ENCODE peak calls at places on chromosome 12, in eight cellular contexts. A is colonic mucosa, G is AG04449, F is pancreas, K is fibroblast of mammary gland, X is OCI-LY7, T is thoracic aorta, O is cardiac fibroblast. N is an unnamed sample.

GRCh38 chr12:24821691-24822090 is 127.2 kb downstream of the BCAT1 start:
- DNase-seq in A (no peak), G (no peak), F (no peak), K (peak), X (no peak), T (no peak), O (peak), N (no peak)

GRCh38 chr12:19220205-19220604 is 90.7 kb downstream of the PLEKHA5 start:
- DNase-seq in A (no peak), G (no peak), F (no peak), K (peak), X (no peak), T (no peak), O (peak), N (no peak)

GRCh38 chr12:33794954-33795353 is 227.3 kb upstream of the ALG10 start:
- DNase-seq in A (no peak), G (no peak), F (no peak), K (no peak), X (no peak), T (no peak), O (no peak), N (no peak)

GRCh38 chr12:46523446-46523845 is 150.9 kb upstream of the SLC38A2 start:
- DNase-seq in A (no peak), G (no peak), F (no peak), K (peak), X (no peak), T (no peak), O (no peak), N (no peak)

GRCh38 chr12:70176290-70176689 is 66.9 kb upstream of the CNOT2 start:
- DNase-seq in A (no peak), G (no peak), F (no peak), K (no peak), X (no peak), T (no peak), O (no peak), N (no peak)

GRCh38 chr12:19410211-19410610 is 29.1 kb upstream of the AEBP2 start:
- DNase-seq in A (no peak), G (no peak), F (no peak), K (no peak), X (no peak), T (no peak), O (no peak), N (no peak)

GRCh38 chr12:72271741-72272661 is at the start of gene TRHDE:
- DNase-seq in A (peak), G (no peak), F (peak), K (peak), X (no peak), T (no peak), O (peak), N (no peak)

GRCh38 chr12:93376436-93377251 is 1.1 kb upstream of the NUDT4 start:
- DNase-seq in A (peak), G (no peak), F (no peak), K (peak), X (no peak), T (no peak), O (peak), N (no peak)

GRCh38 chr12:52149651-52150241 is 42.1 kb downstream of the KRT80 start:
- DNase-seq in A (no peak), G (no peak), F (no peak), K (no peak), X (no peak), T (no peak), O (no peak), N (no peak)

GRCh38 chr12:45660330-45660729 is 69.2 kb upstream of the ARID2 start:
- DNase-seq in A (no peak), G (no peak), F (no peak), K (peak), X (no peak), T (no peak), O (peak), N (peak)

GRCh38 chr12:14258468-14258947 is 107.0 kb upstream of the ATF7IP start:
- DNase-seq in A (peak), G (no peak), F (no peak), K (no peak), X (no peak), T (no peak), O (no peak), N (no peak)

GRCh38 chr12:47686645-47687240 is 19.1 kb downstream of the RPAP3 start:
- DNase-seq in A (no peak), G (peak), F (no peak), K (peak), X (peak), T (no peak), O (peak), N (peak)

GRCh38 chr12:24596768-24597388 is 352.0 kb downstream of the BCAT1 start:
- DNase-seq in A (no peak), G (no peak), F (no peak), K (peak), X (peak), T (no peak), O (peak), N (no peak)

GRCh38 chr12:52313926-52314325 is 7.3 kb downstream of the KRT83 start:
- DNase-seq in A (no peak), G (no peak), F (no peak), K (no peak), X (no peak), T (no peak), O (no peak), N (no peak)

GRCh38 chr12:100899301-100899700 is 104.7 kb downstream of the ANO4 start:
- DNase-seq in A (no peak), G (no peak), F (no peak), K (no peak), X (no peak), T (no peak), O (no peak), N (no peak)

GRCh38 chr12:8622681-8623080 is 10.0 kb upstream of the AICDA start:
- DNase-seq in A (no peak), G (no peak), F (no peak), K (no peak), X (no peak), T (no peak), O (no peak), N (no peak)

GRCh38 chr12:68899251-68899771 is 33.7 kb downstream of the CPM start:
- DNase-seq in A (peak), G (peak), F (peak), K (peak), X (no peak), T (no peak), O (peak), N (peak)

GRCh38 chr12:32516230-32516629 is 116.9 kb downstream of the FGD4 start:
- DNase-seq in A (no peak), G (no peak), F (no peak), K (no peak), X (peak), T (no peak), O (no peak), N (no peak)

GRCh38 chr12:40107098-40107802 is 1.4 kb upstream of the SLC2A13 start:
- DNase-seq in A (peak), G (peak), F (peak), K (peak), X (peak), T (peak), O (peak), N (peak)

GRCh38 chr12:110718222-110718908 is 24.3 kb downstream of the PPP1CC start:
- DNase-seq in A (no peak), G (no peak), F (no peak), K (no peak), X (no peak), T (no peak), O (no peak), N (no peak)

GRCh38 chr12:95648990-95649791 is 97.9 kb upstream of the USP44 start:
- DNase-seq in A (peak), G (peak), F (no peak), K (peak), X (no peak), T (no peak), O (peak), N (no peak)

GRCh38 chr12:38614171-38614570 is 291.2 kb downstream of the CPNE8 start:
- DNase-seq in A (no peak), G (no peak), F (no peak), K (no peak), X (no peak), T (no peak), O (no peak), N (no peak)

GRCh38 chr12:93790472-93791152 is 113.4 kb downstream of the CRADD start:
- DNase-seq in A (no peak), G (peak), F (no peak), K (peak), X (no peak), T (no peak), O (peak), N (peak)

GRCh38 chr12:96257550-96258392 is 63.6 kb downstream of the ELK3 start:
- DNase-seq in A (no peak), G (no peak), F (no peak), K (peak), X (peak), T (no peak), O (no peak), N (no peak)

GRCh38 chr12:124898200-124898950 is 16.1 kb downstream of the UBC start:
- DNase-seq in A (peak), G (no peak), F (peak), K (peak), X (peak), T (no peak), O (peak), N (no peak)

GRCh38 chr12:18868673-18869072 is 130.8 kb downstream of the CAPZA3 start:
- DNase-seq in A (no peak), G (no peak), F (no peak), K (peak), X (no peak), T (no peak), O (peak), N (no peak)

GRCh38 chr12:110693731-110694130 is 4.8 kb upstream of the HVCN1 start:
- DNase-seq in A (no peak), G (no peak), F (no peak), K (no peak), X (no peak), T (no peak), O (peak), N (no peak)

GRCh38 chr12:109493090-109493489 is 15.7 kb downstream of the UBE3B start:
- DNase-seq in A (no peak), G (no peak), F (no peak), K (no peak), X (no peak), T (no peak), O (no peak), N (no peak)

GRCh38 chr12:3622021-3622731 is 130.7 kb downstream of the CRACR2A start:
- DNase-seq in A (no peak), G (no peak), F (no peak), K (peak), X (no peak), T (no peak), O (no peak), N (no peak)

GRCh38 chr12:107917912-107918800 is 143.7 kb downstream of the ASCL4 start:
- DNase-seq in A (no peak), G (no peak), F (no peak), K (peak), X (peak), T (no peak), O (peak), N (peak)

GRCh38 chr12:130439250-130439649 is 101.6 kb downstream of the PIWIL1 start:
- DNase-seq in A (no peak), G (no peak), F (no peak), K (no peak), X (no peak), T (no peak), O (no peak), N (no peak)

GRCh38 chr12:110224379-110225304 is 56.4 kb upstream of the ATP2A2 start:
- DNase-seq in A (no peak), G (peak), F (no peak), K (peak), X (no peak), T (no peak), O (peak), N (peak)

GRCh38 chr12:95918194-95918993 is 24.0 kb downstream of the CCDC38 start:
- DNase-seq in A (peak), G (no peak), F (no peak), K (peak), X (peak), T (no peak), O (peak), N (peak)

GRCh38 chr12:1474059-1474537 is 120.3 kb downstream of the FBXL14 start:
- DNase-seq in A (no peak), G (peak), F (no peak), K (peak), X (no peak), T (peak), O (peak), N (peak)

GRCh38 chr12:16272222-16272621 is 5.3 kb downstream of the SLC15A5 start:
- DNase-seq in A (no peak), G (no peak), F (no peak), K (peak), X (no peak), T (no peak), O (no peak), N (no peak)

GRCh38 chr12:9640024-9640423 is 29.5 kb upstream of the CLEC2D start:
- DNase-seq in A (no peak), G (no peak), F (no peak), K (no peak), X (no peak), T (no peak), O (no peak), N (no peak)

GRCh38 chr12:9636150-9636549 is 28.4 kb upstream of the KLRB1 start:
- DNase-seq in A (no peak), G (no peak), F (no peak), K (no peak), X (no peak), T (no peak), O (no peak), N (no peak)

GRCh38 chr12:9635014-9635413 is 27.3 kb upstream of the KLRB1 start:
- DNase-seq in A (no peak), G (no peak), F (no peak), K (no peak), X (no peak), T (no peak), O (no peak), N (no peak)

GRCh38 chr12:9634177-9634803 is 26.6 kb upstream of the KLRB1 start:
- DNase-seq in A (peak), G (no peak), F (no peak), K (peak), X (peak), T (no peak), O (peak), N (no peak)

GRCh38 chr12:9636807-9637206 is 29.1 kb upstream of the KLRB1 start:
- DNase-seq in A (no peak), G (no peak), F (no peak), K (no peak), X (no peak), T (no peak), O (no peak), N (no peak)
- TF ChIP-seq CTCF in A (no peak), G (no peak), F (no peak), K (no peak), X (no peak), T (no peak), O (no peak), N (no peak)

DNA sequence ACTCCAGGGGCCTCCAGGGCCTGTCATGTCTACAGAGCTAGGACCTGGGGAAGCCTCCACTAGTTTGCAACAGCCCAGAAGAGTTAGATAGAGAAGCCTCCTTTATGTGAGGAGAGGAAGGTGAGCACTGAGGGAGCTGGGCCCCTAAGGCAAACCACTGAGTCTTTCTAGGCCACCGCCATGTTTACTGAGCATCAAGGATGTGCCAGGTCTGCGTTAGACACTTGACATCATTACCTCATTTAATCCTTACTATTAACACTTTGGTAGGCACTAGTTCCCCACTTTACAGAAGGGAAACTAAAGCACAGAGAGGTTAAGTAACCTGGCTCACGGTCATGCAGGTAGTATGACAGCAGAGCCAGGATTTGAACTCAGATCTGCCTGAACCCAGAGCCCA is 12.9 kb downstream of the CTDSP2 start:
- DNase-seq in A (no peak), G (no peak), F (no peak), K (no peak), X (no peak), T (no peak), O (no peak), N (no peak)
- H3K4me3 ChIP-seq in A (no peak), G (no peak), F (no peak), K (no peak), X (no peak), T (peak), O (no peak), N (no peak)

GRCh38 chr12:401235-402126 is at the start of gene CCDC77:
- DNase-seq in A (peak), G (peak), F (peak), K (peak), X (peak), T (peak), O (peak), N (peak)
- TF ChIP-seq CTCF in A (no peak), G (peak), F (no peak), K (peak), X (peak), T (no peak), O (peak), N (peak)

GRCh38 chr12:122094735-122095561 is 16.4 kb downstream of the MLXIP start:
- DNase-seq in A (peak), G (no peak), F (peak), K (peak), X (no peak), T (no peak), O (peak), N (no peak)
- H3K4me3 ChIP-seq in A (no peak), G (no peak), F (no peak), K (no peak), X (no peak), T (no peak), O (no peak), N (no peak)

DNA sequence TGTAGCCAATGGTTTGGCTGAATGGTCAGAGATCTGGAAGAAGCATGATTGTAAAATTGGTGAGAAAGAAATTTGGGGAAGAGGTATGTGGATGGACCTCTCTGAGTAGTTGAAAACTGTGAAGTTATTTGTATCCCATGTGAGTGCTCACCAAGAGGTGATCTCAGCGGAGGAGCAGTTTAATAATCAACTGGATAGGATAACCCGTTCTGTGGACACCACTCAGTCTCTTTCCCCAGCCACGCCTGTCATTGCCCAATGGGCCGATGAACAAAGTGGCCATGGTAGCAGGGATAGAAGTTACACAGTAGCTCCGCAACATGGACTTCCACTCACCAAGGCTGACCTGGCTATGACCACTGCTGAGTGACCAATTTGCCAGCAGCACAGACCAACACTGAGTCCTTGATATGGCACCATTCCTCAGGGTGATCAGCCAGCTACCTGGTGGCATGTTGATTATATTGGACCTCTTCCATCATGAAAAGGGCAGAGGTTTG is 257.4 kb upstream of the ATXN7L3B start:
- DNase-seq in A (no peak), G (no peak), F (no peak), K (no peak), X (no peak), T (no peak), O (no peak), N (no peak)
- TF ChIP-seq CTCF in A (no peak), G (no peak), F (no peak), K (no peak), X (no peak), T (no peak), O (no peak), N (no peak)

GRCh38 chr12:78087363-78087675 is 256.6 kb downstream of the NAV3 start:
- DNase-seq in A (no peak), G (no peak), F (no peak), K (no peak), X (no peak), T (no peak), O (peak), N (no peak)

GRCh38 chr12:78085562-78086182 is 255.0 kb downstream of the NAV3 start:
- DNase-seq in A (no peak), G (no peak), F (no peak), K (peak), X (no peak), T (no peak), O (peak), N (no peak)

GRCh38 chr12:78086553-78087362 is 256.1 kb downstream of the NAV3 start:
- DNase-seq in A (no peak), G (no peak), F (no peak), K (no peak), X (no peak), T (no peak), O (no peak), N (no peak)

DNA sequence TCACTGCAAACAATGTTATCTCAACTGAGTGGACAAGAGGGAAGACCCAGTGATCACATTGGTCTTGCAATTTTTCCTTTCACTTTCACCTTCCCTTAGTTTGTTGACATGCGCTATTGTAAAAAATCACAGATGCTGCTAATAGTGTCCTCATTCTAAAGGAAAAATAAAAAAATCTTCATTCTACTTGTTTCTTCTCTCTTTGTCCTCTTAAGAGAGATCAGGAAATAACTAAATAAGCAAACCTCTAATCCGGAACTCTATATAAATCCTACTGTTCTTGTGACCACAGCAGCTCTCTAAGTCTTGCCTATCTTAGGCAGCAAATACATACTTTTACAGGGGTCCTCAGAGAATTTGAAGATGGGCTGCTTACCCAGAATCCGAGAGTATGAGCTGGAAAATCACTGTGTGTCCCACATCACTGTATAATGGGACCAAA is 257.7 kb downstream of the NAV3 start:
- DNase-seq in A (no peak), G (no peak), F (no peak), K (peak), X (peak), T (no peak), O (peak), N (no peak)
- H3K4me3 ChIP-seq in A (no peak), G (no peak), F (no peak), K (no peak), X (peak), T (peak), O (no peak), N (no peak)

GRCh38 chr12:80709811-80710726 is 2.6 kb downstream of the MYF6 start:
- DNase-seq in A (no peak), G (no peak), F (no peak), K (no peak), X (peak), T (no peak), O (no peak), N (no peak)
- TF ChIP-seq CTCF in A (no peak), G (no peak), F (no peak), K (peak), X (peak), T (no peak), O (peak), N (peak)

GRCh38 chr12:7131502-7131866 is 1.3 kb downstream of the CLSTN3 start:
- DNase-seq in A (no peak), G (no peak), F (no peak), K (no peak), X (no peak), T (no peak), O (no peak), N (no peak)
- H3K4me3 ChIP-seq in A (peak), G (peak), F (no peak), K (no peak), X (peak), T (peak), O (no peak), N (peak)

N was measured in HFF-Myc.